ENCODE peak calls at places on chromosomes 2 and 18, in four cellular contexts. One of them, this sample, is unnamed.

GRCh38 chr2:12603781-12604180 is 113.0 kb upstream of the TRIB2 start:
- DNase-seq in GM20000: no peak
- DNase-seq in HEK293T: no peak
- DNase-seq in NCI-H2227 treated with DMSO at 0.1 percent for 48 hours: no peak
- DNase-seq in this sample: no peak

GRCh38 chr2:233362742-233363141 is 8.4 kb downstream of the DGKD start:
- DNase-seq in GM20000: no peak
- DNase-seq in HEK293T: no peak
- DNase-seq in NCI-H2227 treated with DMSO at 0.1 percent for 48 hours: no peak
- DNase-seq in this sample: no peak

GRCh38 chr2:217597140-217597539 is 405.7 kb downstream of the TNS1 start:
- DNase-seq in GM20000: no peak
- DNase-seq in HEK293T: no peak
- DNase-seq in NCI-H2227 treated with DMSO at 0.1 percent for 48 hours: no peak
- DNase-seq in this sample: no peak

GRCh38 chr2:228535396-228535795 is 353.9 kb upstream of the SPHKAP start:
- DNase-seq in GM20000: no peak
- DNase-seq in HEK293T: no peak
- DNase-seq in NCI-H2227 treated with DMSO at 0.1 percent for 48 hours: no peak
- DNase-seq in this sample: no peak

GRCh38 chr18:78735131-78736014 is 244.2 kb upstream of the SALL3 start:
- DNase-seq in GM20000: no peak
- DNase-seq in HEK293T: no peak
- DNase-seq in NCI-H2227 treated with DMSO at 0.1 percent for 48 hours: no peak
- DNase-seq in this sample: no peak

GRCh38 chr2:200050921-200051620 is 95.7 kb downstream of the MAIP1 start:
- DNase-seq in GM20000: no peak
- DNase-seq in HEK293T: no peak
- DNase-seq in NCI-H2227 treated with DMSO at 0.1 percent for 48 hours: no peak
- DNase-seq in this sample: no peak

GRCh38 chr2:149040451-149040850 is 2.0 kb downstream of the LYPD6B start:
- DNase-seq in GM20000: peak
- DNase-seq in HEK293T: peak
- DNase-seq in NCI-H2227 treated with DMSO at 0.1 percent for 48 hours: no peak
- DNase-seq in this sample: peak

GRCh38 chr18:47773931-47774330 is 156.5 kb downstream of the SMAD2 start:
- DNase-seq in GM20000: no peak
- DNase-seq in HEK293T: no peak
- DNase-seq in NCI-H2227 treated with DMSO at 0.1 percent for 48 hours: no peak
- DNase-seq in this sample: no peak

GRCh38 chr2:67923696-67924095 is 139.1 kb downstream of the C1D start:
- DNase-seq in GM20000: no peak
- DNase-seq in HEK293T: no peak
- DNase-seq in NCI-H2227 treated with DMSO at 0.1 percent for 48 hours: peak
- DNase-seq in this sample: no peak

GRCh38 chr2:96265349-96265839 is 403 bp downstream of the TMEM127 start:
- DNase-seq in GM20000: peak
- DNase-seq in HEK293T: peak
- DNase-seq in NCI-H2227 treated with DMSO at 0.1 percent for 48 hours: peak
- DNase-seq in this sample: peak

GRCh38 chr2:207505728-207506127 is 24.0 kb upstream of the CREB1 start:
- DNase-seq in GM20000: no peak
- DNase-seq in HEK293T: no peak
- DNase-seq in NCI-H2227 treated with DMSO at 0.1 percent for 48 hours: no peak
- DNase-seq in this sample: no peak

GRCh38 chr2:88016948-88017779 is 817 bp upstream of the RNU2-63P start:
- DNase-seq in GM20000: peak
- DNase-seq in HEK293T: peak
- DNase-seq in NCI-H2227 treated with DMSO at 0.1 percent for 48 hours: peak
- DNase-seq in this sample: no peak

GRCh38 chr18:48300463-48300961 is 108.7 kb downstream of the ZBTB7C start:
- DNase-seq in GM20000: no peak
- DNase-seq in HEK293T: no peak
- DNase-seq in NCI-H2227 treated with DMSO at 0.1 percent for 48 hours: no peak
- DNase-seq in this sample: no peak

GRCh38 chr18:77101410-77102245 is 31.0 kb downstream of the MBP start:
- DNase-seq in GM20000: peak
- DNase-seq in HEK293T: no peak
- DNase-seq in NCI-H2227 treated with DMSO at 0.1 percent for 48 hours: no peak
- DNase-seq in this sample: peak

GRCh38 chr2:79723830-79724229 is 211.0 kb downstream of the CTNNA2 start:
- DNase-seq in GM20000: no peak
- DNase-seq in HEK293T: no peak
- DNase-seq in NCI-H2227 treated with DMSO at 0.1 percent for 48 hours: no peak
- DNase-seq in this sample: no peak

GRCh38 chr2:33395660-33396249 is 80.7 kb upstream of the RASGRP3 start:
- DNase-seq in GM20000: peak
- DNase-seq in HEK293T: peak
- DNase-seq in NCI-H2227 treated with DMSO at 0.1 percent for 48 hours: peak
- DNase-seq in this sample: no peak

GRCh38 chr2:73264783-73265182 is 19.5 kb downstream of the FBXO41 start:
- DNase-seq in GM20000: no peak
- DNase-seq in HEK293T: no peak
- DNase-seq in NCI-H2227 treated with DMSO at 0.1 percent for 48 hours: no peak
- DNase-seq in this sample: no peak

GRCh38 chr18:78659748-78660147 is 319.9 kb upstream of the SALL3 start:
- DNase-seq in GM20000: no peak
- DNase-seq in HEK293T: peak
- DNase-seq in NCI-H2227 treated with DMSO at 0.1 percent for 48 hours: no peak
- DNase-seq in this sample: no peak

GRCh38 chr2:99638791-99639190 is 149.0 kb upstream of the REV1 start:
- DNase-seq in GM20000: no peak
- DNase-seq in HEK293T: no peak
- DNase-seq in NCI-H2227 treated with DMSO at 0.1 percent for 48 hours: no peak
- DNase-seq in this sample: no peak

GRCh38 chr2:62467475-62468321 is 38.3 kb downstream of the TMEM17 start:
- DNase-seq in GM20000: no peak
- DNase-seq in HEK293T: no peak
- DNase-seq in NCI-H2227 treated with DMSO at 0.1 percent for 48 hours: no peak
- DNase-seq in this sample: no peak

GRCh38 chr2:101820519-101820918 is 123.0 kb downstream of the MAP4K4 start:
- DNase-seq in GM20000: no peak
- DNase-seq in HEK293T: no peak
- DNase-seq in NCI-H2227 treated with DMSO at 0.1 percent for 48 hours: no peak
- DNase-seq in this sample: no peak

GRCh38 chr2:138602166-138602460 is 100.5 kb downstream of the SPOPL start:
- DNase-seq in GM20000: no peak
- DNase-seq in HEK293T: no peak
- DNase-seq in NCI-H2227 treated with DMSO at 0.1 percent for 48 hours: no peak
- DNase-seq in this sample: no peak

GRCh38 chr2:190679813-190680591 is 31.1 kb downstream of the NAB1 start:
- DNase-seq in GM20000: peak
- DNase-seq in HEK293T: peak
- DNase-seq in NCI-H2227 treated with DMSO at 0.1 percent for 48 hours: peak
- DNase-seq in this sample: peak